ENCODE peak calls at places on chromosomes 1 and 21, in ten cellular contexts. H, G, E, K, Y, S, Z, O, A and U are unnamed samples.

GRCh38 chr1:32100359-32100758 is 7.5 kb upstream of the KPNA6 start:
- DNase-seq in K (no peak), S (no peak), Y (no peak), Z (no peak), A (no peak), H (no peak), O (no peak), G (no peak), E (no peak), U (no peak)

GRCh38 chr1:205477759-205478247 is 22.0 kb upstream of the BLACAT1 start:
- DNase-seq in E (no peak), S (peak), G (peak), O (no peak), Y (peak), H (peak), K (peak), Z (no peak), A (no peak), U (no peak)

GRCh38 chr1:167512262-167512661 is 6.1 kb downstream of the CD247 start:
- DNase-seq in S (no peak), Y (no peak), Z (no peak), E (no peak), A (no peak), O (no peak), G (no peak), K (no peak), H (no peak), U (no peak)

GRCh38 chr21:28333455-28334108 is 659.1 kb downstream of the LTN1 start:
- DNase-seq in A (no peak), G (no peak), S (no peak), E (no peak), Y (peak), Z (no peak), K (no peak), H (no peak), O (no peak), U (no peak)

GRCh38 chr1:181911715-181912114 is 149.8 kb downstream of the ZNF648 start:
- DNase-seq in O (no peak), Z (peak), G (no peak), A (no peak), E (no peak), S (no peak), K (no peak), H (no peak), Y (no peak), U (no peak)

GRCh38 chr21:37828515-37828914 is 87.7 kb downstream of the KCNJ6 start:
- DNase-seq in O (no peak), G (no peak), Y (no peak), K (no peak), Z (no peak), A (no peak), E (no peak), H (no peak), S (no peak), U (no peak)

GRCh38 chr21:36379236-36379635 is 6.0 kb upstream of the CHAF1B start:
- DNase-seq in K (no peak), E (no peak), A (no peak), Y (no peak), O (no peak), H (no peak), G (no peak), Z (no peak), S (no peak), U (no peak)

GRCh38 chr1:9326596-9326995 is 33.9 kb downstream of the SPSB1 start:
- DNase-seq in S (no peak), A (no peak), E (no peak), H (peak), K (no peak), G (peak), Z (no peak), Y (peak), O (no peak), U (no peak)

GRCh38 chr1:88998716-88999115 is 6.3 kb upstream of the KYAT3 start:
- DNase-seq in H (no peak), O (no peak), S (no peak), G (no peak), E (no peak), K (no peak), Z (peak), Y (peak), A (no peak), U (no peak)

GRCh38 chr1:88237026-88237425 is 447.0 kb upstream of the PKN2 start:
- DNase-seq in A (no peak), E (no peak), K (no peak), G (no peak), Y (no peak), O (no peak), S (no peak), H (no peak), Z (no peak), U (no peak)

GRCh38 chr1:155051777-155052398 is 772 bp downstream of the ADAM15 start:
- DNase-seq in A (no peak), S (peak), G (peak), K (peak), H (peak), E (no peak), Y (peak), O (peak), Z (no peak), U (no peak)

GRCh38 chr1:183885142-183885735 is 80.3 kb downstream of the RGL1 start:
- DNase-seq in K (no peak), Y (no peak), H (no peak), S (no peak), A (no peak), O (no peak), Z (no peak), G (no peak), E (no peak), U (no peak)
- TF ChIP-seq CTCF in K (no peak), Y (peak), H (no peak), S (no peak), A (peak), O (no peak), Z (no peak), G (no peak), E (no peak), U (no peak)

GRCh38 chr1:53121319-53122172 is 20.9 kb downstream of the SLC1A7 start:
- DNase-seq in A (no peak), O (peak), Y (no peak), K (no peak), E (no peak), G (peak), Z (no peak), S (peak), H (no peak), U (no peak)
- TF ChIP-seq CTCF in A (no peak), O (no peak), Y (peak), K (no peak), E (no peak), G (no peak), Z (no peak), S (no peak), H (no peak), U (no peak)

GRCh38 chr1:15523922-15524282 is at the start of gene CASP9:
- DNase-seq in K (no peak), E (no peak), S (no peak), G (no peak), Z (no peak), H (no peak), A (no peak), Y (no peak), O (no peak), U (no peak)
- TF ChIP-seq CTCF in K (no peak), E (no peak), S (no peak), G (peak), Z (no peak), H (no peak), A (no peak), Y (no peak), O (no peak), U (no peak)

GRCh38 chr1:203056516-203056915 is 29.3 kb downstream of the MYOG start:
- DNase-seq in H (no peak), A (no peak), S (no peak), O (no peak), E (no peak), Z (no peak), G (no peak), K (no peak), Y (no peak), U (no peak)
- TF ChIP-seq CTCF in H (no peak), A (peak), S (no peak), O (no peak), E (no peak), Z (no peak), G (no peak), K (no peak), Y (peak), U (peak)

DNA sequence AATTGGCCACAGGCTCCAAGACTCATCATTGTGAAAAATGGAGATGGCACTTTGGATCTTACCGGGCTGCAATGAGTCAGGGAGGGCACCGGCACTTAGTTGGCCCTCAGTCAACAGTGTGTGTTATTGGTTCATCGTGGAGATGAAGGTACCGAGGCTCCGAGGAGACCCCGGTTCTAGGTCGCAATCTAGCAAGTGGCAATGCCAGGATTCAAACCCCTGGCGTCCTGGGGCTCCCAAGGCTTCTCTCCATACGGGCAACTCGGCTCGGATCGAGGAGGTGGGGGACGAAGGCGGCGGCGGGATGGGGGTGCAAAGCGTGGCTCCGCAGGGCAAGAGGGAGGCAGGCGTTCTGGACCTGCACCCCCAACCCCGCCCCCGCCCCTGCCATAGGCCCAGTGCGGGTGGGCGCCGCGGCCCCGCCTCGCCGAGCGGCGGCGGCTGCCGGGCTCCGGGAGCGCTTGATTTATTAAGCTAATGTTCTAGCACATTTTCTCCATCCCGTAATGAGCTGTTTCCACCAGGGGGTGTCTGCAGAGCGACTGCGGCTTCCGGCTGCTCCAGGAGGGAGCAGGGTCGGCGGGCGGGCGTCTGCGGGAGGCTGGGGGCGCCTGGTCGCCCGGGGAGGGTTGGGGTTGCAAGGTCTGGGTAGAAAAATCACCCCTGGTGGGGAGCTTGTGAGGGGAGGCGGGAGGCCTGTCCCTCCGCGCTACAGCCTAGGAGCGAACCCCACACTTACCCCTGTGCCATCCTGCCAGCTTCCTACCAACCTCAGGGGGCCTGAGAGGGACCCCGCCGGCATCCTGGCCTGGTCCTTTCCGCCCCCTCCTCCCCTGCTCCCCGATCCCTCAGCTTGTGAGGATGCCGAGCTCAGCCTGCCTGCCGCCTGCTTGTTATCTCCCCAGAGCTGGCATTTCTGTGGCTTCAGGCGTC is 48.7 kb upstream of the ACOT11 start:
- DNase-seq in Y (peak), H (no peak), E (no peak), S (no peak), G (peak), Z (peak), O (no peak), K (no peak), A (peak), U (peak)
- TF ChIP-seq CTCF in Y (peak), H (peak), E (peak), S (no peak), G (peak), Z (peak), O (no peak), K (no peak), A (peak), U (no peak)